ENCODE peak calls at places on chromosomes 16 and 17, in five cellular contexts. One of them, this sample, is unnamed.
A peak's percentile ranks its signal among the peaks of the same experiment; 100 is the strongest.

GRCh38 chr17:46044286-46044928 is 45.4 kb downstream of the STH start:
- DNase-seq in NCI-H1105: peak; percentile 66
- DNase-seq in upper lobe of right lung: no peak
- DNase-seq in stimulated activated CD4-positive, alpha-beta T cell treated with anti-CD3 and anti-CD28 coated beads, Interleukin-15, amount 100 ng/mL, for 1 hour: no peak
- DNase-seq in choroid plexus epithelial cell: peak; percentile 97
- DNase-seq in this sample: no peak

GRCh38 chr16:69330286-69331109 is at the start of gene PDF:
- DNase-seq in NCI-H1105: peak; percentile 75
- DNase-seq in upper lobe of right lung: peak; percentile 97
- DNase-seq in stimulated activated CD4-positive, alpha-beta T cell treated with anti-CD3 and anti-CD28 coated beads, Interleukin-15, amount 100 ng/mL, for 1 hour: peak; percentile 69
- DNase-seq in choroid plexus epithelial cell: peak; percentile 95
- DNase-seq in this sample: peak; percentile 98

GRCh38 chr17:78940708-78941107 is 15.5 kb upstream of the TIMP2 start:
- DNase-seq in NCI-H1105: no peak
- DNase-seq in upper lobe of right lung: no peak
- DNase-seq in stimulated activated CD4-positive, alpha-beta T cell treated with anti-CD3 and anti-CD28 coated beads, Interleukin-15, amount 100 ng/mL, for 1 hour: no peak
- DNase-seq in choroid plexus epithelial cell: peak; percentile 75
- DNase-seq in this sample: peak; percentile 29

GRCh38 chr17:77315010-77315409 is 174.2 kb downstream of the SEC14L1 start:
- DNase-seq in NCI-H1105: no peak
- DNase-seq in upper lobe of right lung: peak; percentile 10
- DNase-seq in stimulated activated CD4-positive, alpha-beta T cell treated with anti-CD3 and anti-CD28 coated beads, Interleukin-15, amount 100 ng/mL, for 1 hour: no peak
- DNase-seq in choroid plexus epithelial cell: no peak
- DNase-seq in this sample: peak; percentile 51

GRCh38 chr17:3917391-3917931 is 1.2 kb upstream of the P2RX1 start:
- DNase-seq in NCI-H1105: peak; percentile 40
- DNase-seq in upper lobe of right lung: peak; percentile 77
- DNase-seq in stimulated activated CD4-positive, alpha-beta T cell treated with anti-CD3 and anti-CD28 coated beads, Interleukin-15, amount 100 ng/mL, for 1 hour: no peak
- DNase-seq in choroid plexus epithelial cell: peak; percentile 48
- DNase-seq in this sample: peak; percentile 92

GRCh38 chr17:9218911-9219310 is 197.6 kb downstream of the NTN1 start:
- DNase-seq in NCI-H1105: no peak
- DNase-seq in upper lobe of right lung: no peak
- DNase-seq in stimulated activated CD4-positive, alpha-beta T cell treated with anti-CD3 and anti-CD28 coated beads, Interleukin-15, amount 100 ng/mL, for 1 hour: no peak
- DNase-seq in choroid plexus epithelial cell: no peak
- DNase-seq in this sample: peak; percentile 12

GRCh38 chr16:12501727-12502457 is 301.8 kb downstream of the CPPED1 start:
- DNase-seq in NCI-H1105: no peak
- DNase-seq in upper lobe of right lung: no peak
- DNase-seq in stimulated activated CD4-positive, alpha-beta T cell treated with anti-CD3 and anti-CD28 coated beads, Interleukin-15, amount 100 ng/mL, for 1 hour: no peak
- DNase-seq in choroid plexus epithelial cell: no peak
- DNase-seq in this sample: no peak

GRCh38 chr16:3157229-3158013 is 22.6 kb downstream of the ZNF213 start:
- DNase-seq in NCI-H1105: peak; percentile 37
- DNase-seq in upper lobe of right lung: peak; percentile 80
- DNase-seq in stimulated activated CD4-positive, alpha-beta T cell treated with anti-CD3 and anti-CD28 coated beads, Interleukin-15, amount 100 ng/mL, for 1 hour: peak; percentile 30
- DNase-seq in choroid plexus epithelial cell: peak; percentile 94
- DNase-seq in this sample: peak; percentile 85

GRCh38 chr16:57531635-57532220 is 4.6 kb downstream of the CCDC102A start:
- DNase-seq in NCI-H1105: no peak
- DNase-seq in upper lobe of right lung: peak; percentile 30
- DNase-seq in stimulated activated CD4-positive, alpha-beta T cell treated with anti-CD3 and anti-CD28 coated beads, Interleukin-15, amount 100 ng/mL, for 1 hour: no peak
- DNase-seq in choroid plexus epithelial cell: no peak
- DNase-seq in this sample: peak; percentile 31

GRCh38 chr16:13492046-13492445 is 427.9 kb upstream of the ERCC4 start:
- DNase-seq in NCI-H1105: no peak
- DNase-seq in upper lobe of right lung: no peak
- DNase-seq in stimulated activated CD4-positive, alpha-beta T cell treated with anti-CD3 and anti-CD28 coated beads, Interleukin-15, amount 100 ng/mL, for 1 hour: no peak
- DNase-seq in choroid plexus epithelial cell: no peak
- DNase-seq in this sample: no peak

GRCh38 chr16:3590736-3591435 is 13.7 kb upstream of the NLRC3 start:
- DNase-seq in NCI-H1105: no peak
- DNase-seq in upper lobe of right lung: peak; percentile 80
- DNase-seq in stimulated activated CD4-positive, alpha-beta T cell treated with anti-CD3 and anti-CD28 coated beads, Interleukin-15, amount 100 ng/mL, for 1 hour: no peak
- DNase-seq in choroid plexus epithelial cell: no peak
- DNase-seq in this sample: peak; percentile 71

GRCh38 chr17:69872675-69873262 is 202.3 kb upstream of the KCNJ16 start:
- DNase-seq in NCI-H1105: no peak
- DNase-seq in upper lobe of right lung: no peak
- DNase-seq in stimulated activated CD4-positive, alpha-beta T cell treated with anti-CD3 and anti-CD28 coated beads, Interleukin-15, amount 100 ng/mL, for 1 hour: no peak
- DNase-seq in choroid plexus epithelial cell: no peak
- DNase-seq in this sample: no peak

GRCh38 chr17:4550534-4551039 is 4.6 kb downstream of the MYBBP1A start:
- DNase-seq in NCI-H1105: no peak
- DNase-seq in upper lobe of right lung: peak; percentile 46
- DNase-seq in stimulated activated CD4-positive, alpha-beta T cell treated with anti-CD3 and anti-CD28 coated beads, Interleukin-15, amount 100 ng/mL, for 1 hour: no peak
- DNase-seq in choroid plexus epithelial cell: no peak
- DNase-seq in this sample: no peak

GRCh38 chr17:63405741-63406261 is 40.3 kb downstream of the CYB561 start:
- DNase-seq in NCI-H1105: peak; percentile 34
- DNase-seq in upper lobe of right lung: no peak
- DNase-seq in stimulated activated CD4-positive, alpha-beta T cell treated with anti-CD3 and anti-CD28 coated beads, Interleukin-15, amount 100 ng/mL, for 1 hour: no peak
- DNase-seq in choroid plexus epithelial cell: peak; percentile 90
- DNase-seq in this sample: no peak

GRCh38 chr16:53904533-53904932 is 200.6 kb downstream of the FTO start:
- DNase-seq in NCI-H1105: no peak
- DNase-seq in upper lobe of right lung: no peak
- DNase-seq in stimulated activated CD4-positive, alpha-beta T cell treated with anti-CD3 and anti-CD28 coated beads, Interleukin-15, amount 100 ng/mL, for 1 hour: no peak
- DNase-seq in choroid plexus epithelial cell: no peak
- DNase-seq in this sample: no peak

GRCh38 chr16:23694707-23695373 is 16.2 kb downstream of the PLK1 start:
- DNase-seq in NCI-H1105: no peak
- DNase-seq in upper lobe of right lung: no peak
- DNase-seq in stimulated activated CD4-positive, alpha-beta T cell treated with anti-CD3 and anti-CD28 coated beads, Interleukin-15, amount 100 ng/mL, for 1 hour: no peak
- DNase-seq in choroid plexus epithelial cell: peak; percentile 67
- DNase-seq in this sample: peak; percentile 78

GRCh38 chr16:20899503-20900298 is 457 bp downstream of the DCUN1D3 start:
- DNase-seq in NCI-H1105: no peak
- DNase-seq in upper lobe of right lung: no peak
- DNase-seq in stimulated activated CD4-positive, alpha-beta T cell treated with anti-CD3 and anti-CD28 coated beads, Interleukin-15, amount 100 ng/mL, for 1 hour: no peak
- DNase-seq in choroid plexus epithelial cell: no peak
- DNase-seq in this sample: peak; percentile 86

GRCh38 chr16:48556913-48557351 is 53.0 kb downstream of the N4BP1 start:
- DNase-seq in NCI-H1105: no peak
- DNase-seq in upper lobe of right lung: no peak
- DNase-seq in stimulated activated CD4-positive, alpha-beta T cell treated with anti-CD3 and anti-CD28 coated beads, Interleukin-15, amount 100 ng/mL, for 1 hour: no peak
- DNase-seq in choroid plexus epithelial cell: peak; percentile 69
- DNase-seq in this sample: no peak

GRCh38 chr17:80927791-80928216 is 63.8 kb upstream of the CHMP6 start:
- DNase-seq in NCI-H1105: no peak
- DNase-seq in upper lobe of right lung: peak; percentile 40
- DNase-seq in stimulated activated CD4-positive, alpha-beta T cell treated with anti-CD3 and anti-CD28 coated beads, Interleukin-15, amount 100 ng/mL, for 1 hour: no peak
- DNase-seq in choroid plexus epithelial cell: peak; percentile 65
- DNase-seq in this sample: peak; percentile 41

GRCh38 chr16:71707199-71707598 is 17.3 kb downstream of the PHLPP2 start:
- DNase-seq in NCI-H1105: no peak
- DNase-seq in upper lobe of right lung: no peak
- DNase-seq in stimulated activated CD4-positive, alpha-beta T cell treated with anti-CD3 and anti-CD28 coated beads, Interleukin-15, amount 100 ng/mL, for 1 hour: no peak
- DNase-seq in choroid plexus epithelial cell: no peak
- DNase-seq in this sample: no peak

GRCh38 chr16:316741-317464 is 33.9 kb downstream of the PDIA2 start:
- DNase-seq in NCI-H1105: no peak
- DNase-seq in upper lobe of right lung: no peak
- DNase-seq in stimulated activated CD4-positive, alpha-beta T cell treated with anti-CD3 and anti-CD28 coated beads, Interleukin-15, amount 100 ng/mL, for 1 hour: no peak
- DNase-seq in choroid plexus epithelial cell: no peak
- DNase-seq in this sample: no peak

GRCh38 chr16:72091217-72091616 is 2.2 kb downstream of the TXNL4B start:
- DNase-seq in NCI-H1105: no peak
- DNase-seq in upper lobe of right lung: no peak
- DNase-seq in stimulated activated CD4-positive, alpha-beta T cell treated with anti-CD3 and anti-CD28 coated beads, Interleukin-15, amount 100 ng/mL, for 1 hour: no peak
- DNase-seq in choroid plexus epithelial cell: no peak
- DNase-seq in this sample: no peak

GRCh38 chr17:32688221-32688620 is 188.7 kb downstream of the MYO1D start:
- DNase-seq in NCI-H1105: no peak
- DNase-seq in upper lobe of right lung: no peak
- DNase-seq in stimulated activated CD4-positive, alpha-beta T cell treated with anti-CD3 and anti-CD28 coated beads, Interleukin-15, amount 100 ng/mL, for 1 hour: no peak
- DNase-seq in choroid plexus epithelial cell: no peak
- DNase-seq in this sample: no peak

GRCh38 chr17:75288784-75289121 is 480 bp downstream of the SLC25A19 start:
- DNase-seq in NCI-H1105: peak; percentile 10
- DNase-seq in upper lobe of right lung: peak; percentile 75
- DNase-seq in stimulated activated CD4-positive, alpha-beta T cell treated with anti-CD3 and anti-CD28 coated beads, Interleukin-15, amount 100 ng/mL, for 1 hour: peak; percentile 14
- DNase-seq in choroid plexus epithelial cell: no peak
- DNase-seq in this sample: no peak

This sample was measured in kidney.